ENCODE peak calls at places on chromosomes 3 and 15, in five cellular contexts. P is mesothelial cell of epicardium; T is heart right ventricle; O is stimulated activated CD4-positive, alpha-beta T cell treated with anti-CD3 and anti-CD28 coated beads, Interleukin-12 subunit alpha, Interleukin-12 subunit beta, amount 100 ng/mL, for 4 hours; E is DMS53. G is an unnamed sample.

GRCh38 chr15:83443076-83443847 is 3.9 kb upstream of the SH3GL3 start:
- DNase-seq in P (no peak), T (no peak), O (no peak), E (no peak), G (no peak)

GRCh38 chr15:99566157-99566900 is 545 bp downstream of the MEF2A start:
- DNase-seq in P (peak), T (peak), O (peak), E (peak), G (no peak)

GRCh38 chr3:52222319-52223221 is 2.9 kb downstream of the TLR9 start:
- DNase-seq in P (no peak), T (peak), O (no peak), E (no peak), G (no peak)

GRCh38 chr3:112097378-112097777 is 11.2 kb downstream of the C3orf52 start:
- DNase-seq in P (no peak), T (no peak), O (no peak), E (peak), G (no peak)

GRCh38 chr3:184691397-184692131 is 20.3 kb downstream of the MAGEF1 start:
- DNase-seq in P (no peak), T (no peak), O (no peak), E (no peak), G (peak)

GRCh38 chr3:88957751-88958452 is 149.5 kb upstream of the EPHA3 start:
- DNase-seq in P (no peak), T (no peak), O (no peak), E (no peak), G (no peak)

GRCh38 chr3:18411541-18411940 is 13.6 kb downstream of the SATB1 start:
- DNase-seq in P (no peak), T (no peak), O (no peak), E (no peak), G (no peak)

GRCh38 chr15:78757636-78757905 is 53.7 kb downstream of the ADAMTS7 start:
- DNase-seq in P (no peak), T (no peak), O (no peak), E (no peak), G (no peak)

GRCh38 chr15:68561901-68562300 is 16.9 kb upstream of the CORO2B start:
- DNase-seq in P (no peak), T (no peak), O (no peak), E (no peak), G (no peak)

GRCh38 chr3:196127308-196128040 is 45.6 kb upstream of the TFRC start:
- DNase-seq in P (no peak), T (no peak), O (no peak), E (no peak), G (no peak)

GRCh38 chr3:136181741-136182140 is 14.4 kb downstream of the MSL2 start:
- DNase-seq in P (no peak), T (no peak), O (no peak), E (no peak), G (no peak)

GRCh38 chr3:64363842-64364241 is 138.6 kb upstream of the PRICKLE2 start:
- DNase-seq in P (no peak), T (no peak), O (no peak), E (no peak), G (no peak)

GRCh38 chr3:172341482-172342059 is 106.7 kb downstream of the GHSR start:
- DNase-seq in P (no peak), T (no peak), O (no peak), E (peak), G (no peak)

GRCh38 chr3:124951511-124952390 is 17.2 kb upstream of the MUC13 start:
- DNase-seq in P (no peak), T (no peak), O (no peak), E (peak), G (no peak)

G was measured in heart left ventricle.